ENCODE peak calls at places on chromosome 3, in six cellular contexts. One of them, this sample, is unnamed.

GRCh38 chr3:183437060-183437459 is 8.6 kb upstream of the MCF2L2 start:
- DNase-seq in keratinocyte: no peak
- DNase-seq in mammary epithelial cell: no peak
- DNase-seq in aorta: no peak
- DNase-seq in psoas muscle: no peak
- DNase-seq in ovary: no peak
- DNase-seq in this sample: no peak

GRCh38 chr3:122458992-122459391 is 43.1 kb upstream of the WDR5B start:
- DNase-seq in aorta: no peak
- DNase-seq in psoas muscle: no peak
- DNase-seq in mammary epithelial cell: peak; percentile 29
- DNase-seq in keratinocyte: no peak
- DNase-seq in ovary: no peak
- DNase-seq in this sample: no peak

GRCh38 chr3:33884204-33884561 is 85.8 kb downstream of the PDCD6IP start:
- DNase-seq in mammary epithelial cell: no peak
- DNase-seq in psoas muscle: no peak
- DNase-seq in ovary: no peak
- DNase-seq in aorta: no peak
- DNase-seq in keratinocyte: no peak
- DNase-seq in this sample: no peak

GRCh38 chr3:52068055-52068704 is 11.8 kb upstream of the DUSP7 start:
- DNase-seq in keratinocyte: no peak
- DNase-seq in ovary: no peak
- DNase-seq in psoas muscle: no peak
- DNase-seq in aorta: no peak
- DNase-seq in mammary epithelial cell: no peak
- DNase-seq in this sample: no peak

GRCh38 chr3:116001063-116001765 is 377.9 kb downstream of the GAP43 start:
- DNase-seq in psoas muscle: no peak
- DNase-seq in ovary: no peak
- DNase-seq in mammary epithelial cell: peak; percentile 8
- DNase-seq in keratinocyte: no peak
- DNase-seq in aorta: no peak
- DNase-seq in this sample: no peak

GRCh38 chr3:127286571-127287140 is 1.2 kb downstream of the PRR20G start:
- DNase-seq in ovary: no peak
- DNase-seq in mammary epithelial cell: peak; percentile 81
- DNase-seq in psoas muscle: no peak
- DNase-seq in aorta: no peak
- DNase-seq in keratinocyte: no peak
- DNase-seq in this sample: no peak

GRCh38 chr3:66539466-66539989 is 38.7 kb upstream of the LRIG1 start:
- DNase-seq in psoas muscle: no peak
- DNase-seq in keratinocyte: no peak
- DNase-seq in mammary epithelial cell: no peak
- DNase-seq in ovary: no peak
- DNase-seq in aorta: no peak
- DNase-seq in this sample: no peak

GRCh38 chr3:104031598-104031997 is 1335.1 kb upstream of the ALCAM start:
- DNase-seq in mammary epithelial cell: no peak
- DNase-seq in psoas muscle: no peak
- DNase-seq in aorta: no peak
- DNase-seq in keratinocyte: no peak
- DNase-seq in ovary: no peak
- DNase-seq in this sample: no peak

GRCh38 chr3:141686477-141687280 is 51.4 kb upstream of the RNF7 start:
- DNase-seq in aorta: peak; percentile 83
- DNase-seq in keratinocyte: no peak
- DNase-seq in ovary: peak; percentile 64
- DNase-seq in mammary epithelial cell: peak; percentile 53
- DNase-seq in psoas muscle: peak; percentile 67
- DNase-seq in this sample: peak; percentile 50

GRCh38 chr3:111210003-111210699 is 138.5 kb downstream of the NECTIN3 start:
- DNase-seq in keratinocyte: no peak
- DNase-seq in mammary epithelial cell: peak; percentile 28
- DNase-seq in psoas muscle: no peak
- DNase-seq in aorta: no peak
- DNase-seq in ovary: no peak
- DNase-seq in this sample: no peak

GRCh38 chr3:53140575-53141467 is 10.6 kb upstream of the RFT1 start:
- DNase-seq in aorta: peak; percentile 64
- DNase-seq in keratinocyte: no peak
- DNase-seq in psoas muscle: no peak
- DNase-seq in mammary epithelial cell: peak; percentile 67
- DNase-seq in ovary: no peak
- DNase-seq in this sample: no peak

GRCh38 chr3:66585696-66586095 is 84.9 kb upstream of the LRIG1 start:
- DNase-seq in aorta: no peak
- DNase-seq in mammary epithelial cell: no peak
- DNase-seq in keratinocyte: no peak
- DNase-seq in ovary: no peak
- DNase-seq in psoas muscle: no peak
- DNase-seq in this sample: no peak

GRCh38 chr3:184336484-184337230 is 743 bp upstream of the FAM131A start:
- DNase-seq in ovary: no peak
- DNase-seq in mammary epithelial cell: peak; percentile 51
- DNase-seq in psoas muscle: no peak
- DNase-seq in keratinocyte: no peak
- DNase-seq in aorta: no peak
- DNase-seq in this sample: peak; percentile 60

GRCh38 chr3:129625071-129625874 is 18.8 kb upstream of the PLXND1 start:
- DNase-seq in keratinocyte: no peak
- DNase-seq in aorta: no peak
- DNase-seq in mammary epithelial cell: no peak
- DNase-seq in psoas muscle: no peak
- DNase-seq in ovary: peak; percentile 32
- DNase-seq in this sample: no peak
- H3K27ac ChIP-seq in keratinocyte: no peak overlapping the region
- H3K27ac ChIP-seq in aorta: peak overlapping the region; percentile 70
- H3K27ac ChIP-seq in mammary epithelial cell: no peak overlapping the region
- H3K27ac ChIP-seq in psoas muscle: peak overlapping the region; percentile 91
- H3K27ac ChIP-seq in ovary: no peak overlapping the region
- H3K27ac ChIP-seq in this sample: peak overlapping the region; percentile 100

GRCh38 chr3:196440041-196440537 is 7.9 kb upstream of the UBXN7 start:
- DNase-seq in psoas muscle: peak; percentile 40
- DNase-seq in ovary: no peak
- DNase-seq in keratinocyte: no peak
- DNase-seq in aorta: no peak
- DNase-seq in mammary epithelial cell: no peak
- DNase-seq in this sample: no peak

GRCh38 chr3:196444495-196444894 is 12.3 kb upstream of the UBXN7 start:
- DNase-seq in ovary: no peak
- DNase-seq in aorta: no peak
- DNase-seq in keratinocyte: no peak
- DNase-seq in mammary epithelial cell: no peak
- DNase-seq in psoas muscle: no peak
- DNase-seq in this sample: no peak

DNA sequence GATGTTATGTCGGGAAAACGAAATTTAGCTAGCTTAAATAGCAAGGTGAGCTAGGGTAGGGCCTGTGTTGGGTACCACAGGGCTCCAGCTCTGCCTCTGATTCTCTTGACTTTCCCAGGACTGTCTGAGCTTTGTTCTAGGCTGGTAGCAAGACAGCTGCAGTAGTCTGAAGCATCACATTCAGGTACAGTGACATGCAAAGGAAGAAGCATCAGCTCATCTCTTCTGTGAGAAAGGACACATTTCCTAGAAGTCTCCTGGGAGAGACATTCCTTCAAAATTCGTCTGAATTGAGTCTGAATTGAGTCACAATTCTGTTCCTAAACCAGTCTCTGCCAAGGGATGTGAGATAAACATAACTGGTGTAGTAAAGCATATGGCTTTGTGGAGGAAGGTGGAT is 8.5 kb upstream of the UBXN7 start:
- DNase-seq in mammary epithelial cell: no peak
- DNase-seq in psoas muscle: no peak
- DNase-seq in ovary: no peak
- DNase-seq in aorta: no peak
- DNase-seq in keratinocyte: no peak
- DNase-seq in this sample: no peak
- H3K27ac ChIP-seq in mammary epithelial cell: no peak overlapping the region
- H3K27ac ChIP-seq in psoas muscle: no peak overlapping the region
- H3K27ac ChIP-seq in ovary: no peak overlapping the region
- H3K27ac ChIP-seq in aorta: no peak overlapping the region
- H3K27ac ChIP-seq in keratinocyte: no peak overlapping the region
- H3K27ac ChIP-seq in this sample: no peak overlapping the region

DNA sequence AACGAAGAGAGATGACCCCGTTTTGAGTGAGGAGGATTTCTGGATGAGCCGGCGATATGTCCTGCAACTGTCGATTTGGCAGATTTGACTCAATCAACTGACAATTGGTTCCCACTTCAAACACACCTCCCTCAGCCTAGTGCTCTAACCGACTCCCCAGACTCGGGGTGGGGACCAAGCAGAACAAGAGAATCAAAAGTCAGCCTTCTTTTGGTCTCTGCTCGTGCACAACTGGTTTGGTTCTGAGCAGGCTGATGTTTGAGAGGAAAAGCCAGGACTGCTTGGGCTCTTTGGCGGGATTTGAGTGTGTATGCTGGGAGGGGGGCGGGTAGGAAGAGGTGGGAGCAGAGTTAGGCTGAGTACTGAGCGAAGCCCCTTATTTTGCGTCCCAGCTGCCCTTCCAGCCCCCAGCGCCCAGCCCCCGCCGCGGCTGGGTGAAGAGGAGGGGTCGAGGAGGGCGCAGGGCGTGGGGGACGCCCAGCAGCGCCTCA is 153.4 kb upstream of the GOLIM4 start:
- DNase-seq in ovary: no peak
- DNase-seq in psoas muscle: no peak
- DNase-seq in keratinocyte: no peak
- DNase-seq in aorta: peak; percentile 70
- DNase-seq in mammary epithelial cell: peak; percentile 8
- DNase-seq in this sample: no peak
- H3K27ac ChIP-seq in ovary: no peak overlapping the region
- H3K27ac ChIP-seq in psoas muscle: no peak overlapping the region
- H3K27ac ChIP-seq in keratinocyte: no peak overlapping the region
- H3K27ac ChIP-seq in aorta: no peak overlapping the region
- H3K27ac ChIP-seq in mammary epithelial cell: no peak overlapping the region
- H3K27ac ChIP-seq in this sample: peak overlapping the region; percentile 10

GRCh38 chr3:194675680-194676079 is 3.7 kb upstream of the LSG1 start:
- DNase-seq in keratinocyte: no peak
- DNase-seq in aorta: no peak
- DNase-seq in mammary epithelial cell: peak; percentile 31
- DNase-seq in psoas muscle: no peak
- DNase-seq in ovary: no peak
- DNase-seq in this sample: no peak
- H3K27ac ChIP-seq in keratinocyte: no peak overlapping the region
- H3K27ac ChIP-seq in aorta: no peak overlapping the region
- H3K27ac ChIP-seq in mammary epithelial cell: peak overlapping the region; percentile 14
- H3K27ac ChIP-seq in psoas muscle: no peak overlapping the region
- H3K27ac ChIP-seq in ovary: no peak overlapping the region
- H3K27ac ChIP-seq in this sample: no peak overlapping the region

DNA sequence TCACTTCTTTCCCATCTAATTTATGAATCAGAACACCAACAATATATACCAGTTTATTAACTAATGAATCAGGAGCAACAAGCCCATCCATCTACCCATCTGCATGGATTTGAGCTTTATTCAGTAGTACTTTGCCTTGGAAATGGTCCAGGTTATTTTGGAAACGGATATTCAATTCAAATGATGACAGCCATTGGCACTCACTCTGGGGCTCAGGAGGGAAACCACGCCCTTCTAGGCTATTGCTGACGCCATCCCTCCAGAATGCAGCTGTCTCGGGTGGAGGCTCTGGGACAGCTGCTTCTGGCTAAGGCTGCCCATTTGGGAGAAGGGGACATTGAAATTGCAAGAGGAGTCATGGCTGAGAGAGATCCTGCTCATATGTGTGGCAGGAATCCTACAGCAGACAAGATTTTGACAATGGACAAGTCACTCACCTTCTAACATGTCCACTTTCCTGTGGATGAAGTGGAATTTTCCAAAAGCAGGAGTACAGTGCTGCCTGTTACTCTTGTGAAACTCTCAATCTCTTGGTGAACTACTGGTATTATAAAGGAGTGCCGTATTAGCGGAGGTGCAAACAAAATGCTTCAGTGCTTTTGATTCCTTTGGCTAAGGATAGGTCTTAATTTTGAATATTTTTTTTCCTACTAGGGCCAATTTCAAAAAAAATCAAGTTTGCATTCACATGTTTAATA is 29.3 kb upstream of the TRAK1 start:
- DNase-seq in ovary: no peak
- DNase-seq in keratinocyte: peak; percentile 89
- DNase-seq in psoas muscle: peak; percentile 85
- DNase-seq in aorta: peak; percentile 88
- DNase-seq in mammary epithelial cell: peak; percentile 83
- DNase-seq in this sample: peak; percentile 72
- H3K27ac ChIP-seq in ovary: no peak overlapping the region
- H3K27ac ChIP-seq in keratinocyte: peak overlapping the region; percentile 87
- H3K27ac ChIP-seq in psoas muscle: peak overlapping the region; percentile 94
- H3K27ac ChIP-seq in aorta: peak overlapping the region; percentile 91
- H3K27ac ChIP-seq in mammary epithelial cell: peak overlapping the region; percentile 88
- H3K27ac ChIP-seq in this sample: peak overlapping the region; percentile 70

This sample was measured in transverse colon.